ENCODE peak calls at places on chromosomes 3 and 15, in ten cellular contexts. U, R, K, I, O, Y, C, F, Q and J are unnamed samples.
A peak's percentile ranks its signal among the peaks of the same experiment; 100 is the strongest.

GRCh38 chr15:70277556-70277955 is 179.8 kb upstream of the TLE3 start:
- DNase-seq in O (no peak), R (no peak), F (no peak), I (no peak), K (no peak), Q (no peak), U (no peak), C (no peak), Y (no peak), J (no peak)

GRCh38 chr3:52053307-52054304 is 2.8 kb downstream of the DUSP7 start:
- DNase-seq in I (no peak), U (peak; percentile 29), C (peak; percentile 16), K (peak; percentile 55), F (peak; percentile 61), Q (no peak), Y (peak; percentile 62), R (peak; percentile 75), O (peak; percentile 54), J (peak; percentile 41)

GRCh38 chr3:56314842-56315241 is 153.4 kb downstream of the ERC2 start:
- DNase-seq in I (no peak), C (no peak), Y (no peak), R (no peak), U (no peak), Q (no peak), K (no peak), F (peak; percentile 25), O (no peak), J (no peak)

GRCh38 chr3:52512727-52513126 is 17.6 kb downstream of the STAB1 start:
- DNase-seq in I (no peak), K (no peak), Q (no peak), U (no peak), R (no peak), F (no peak), C (no peak), Y (no peak), O (no peak), J (no peak)

GRCh38 chr15:49530106-49530505 is 90.5 kb downstream of the FAM227B start:
- DNase-seq in Q (no peak), U (peak; percentile 19), F (no peak), Y (no peak), C (no peak), O (no peak), R (no peak), K (no peak), I (no peak), J (no peak)

GRCh38 chr15:97087337-97087736 is 756.8 kb downstream of the NR2F2 start:
- DNase-seq in Y (no peak), F (no peak), I (no peak), O (no peak), R (no peak), C (no peak), U (no peak), K (no peak), Q (no peak), J (no peak)

GRCh38 chr15:25807063-25807462 is 56.1 kb downstream of the ATP10A start:
- DNase-seq in K (no peak), U (no peak), Q (no peak), O (no peak), F (no peak), I (no peak), R (no peak), Y (no peak), C (no peak), J (no peak)

GRCh38 chr15:48680841-48681240 is 35.3 kb upstream of the FBN1 start:
- DNase-seq in U (peak; percentile 97), Q (no peak), K (no peak), Y (no peak), F (no peak), C (no peak), I (no peak), O (no peak), R (no peak), J (no peak)

GRCh38 chr3:13579089-13579488 is 30.2 kb downstream of the FBLN2 start:
- DNase-seq in F (no peak), C (no peak), Y (no peak), O (no peak), R (no peak), K (no peak), U (peak; percentile 92), I (no peak), Q (no peak), J (no peak)

GRCh38 chr3:72957303-72957702 is 39.3 kb upstream of the PPP4R2 start:
- DNase-seq in Q (peak; percentile 51), U (no peak), F (no peak), R (peak; percentile 85), I (peak; percentile 69), C (peak; percentile 71), O (peak; percentile 61), Y (no peak), K (no peak), J (no peak)
- TF ChIP-seq POLR2A in Q (no peak), U (no peak), F (no peak), R (no peak), I (no peak), C (no peak), O (no peak), Y (no peak), K (no peak), J (no peak)

DNA sequence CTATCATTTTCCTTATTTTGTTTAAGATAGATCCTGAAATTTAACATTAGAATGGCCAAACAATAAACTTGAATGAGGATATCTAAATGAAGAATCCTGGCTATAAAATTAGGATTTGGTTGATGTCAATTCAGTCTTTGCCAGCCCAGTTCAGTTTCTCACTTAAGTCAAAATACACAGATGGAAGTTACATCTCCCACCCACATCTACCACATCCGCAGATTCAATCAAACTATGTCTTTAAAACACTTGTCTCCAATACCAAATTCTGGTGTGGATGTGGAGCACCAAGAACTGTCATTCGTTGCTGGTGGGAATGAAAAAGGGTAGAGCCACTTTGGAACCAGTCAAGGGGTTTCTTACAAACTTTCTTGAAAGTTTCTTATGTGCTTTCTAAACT is 18.2 kb downstream of the CBLB start:
- DNase-seq in C (no peak), I (no peak), U (no peak), Y (no peak), F (no peak), K (no peak), O (no peak), R (no peak), Q (no peak), J (no peak)
- H3K27ac ChIP-seq in C (no peak overlapping the region), I (no peak overlapping the region), U (no peak overlapping the region), Y (no peak overlapping the region), F (no peak overlapping the region), K (no peak overlapping the region), O (no peak overlapping the region), R (no peak overlapping the region), Q (no peak overlapping the region), J (no peak overlapping the region)

DNA sequence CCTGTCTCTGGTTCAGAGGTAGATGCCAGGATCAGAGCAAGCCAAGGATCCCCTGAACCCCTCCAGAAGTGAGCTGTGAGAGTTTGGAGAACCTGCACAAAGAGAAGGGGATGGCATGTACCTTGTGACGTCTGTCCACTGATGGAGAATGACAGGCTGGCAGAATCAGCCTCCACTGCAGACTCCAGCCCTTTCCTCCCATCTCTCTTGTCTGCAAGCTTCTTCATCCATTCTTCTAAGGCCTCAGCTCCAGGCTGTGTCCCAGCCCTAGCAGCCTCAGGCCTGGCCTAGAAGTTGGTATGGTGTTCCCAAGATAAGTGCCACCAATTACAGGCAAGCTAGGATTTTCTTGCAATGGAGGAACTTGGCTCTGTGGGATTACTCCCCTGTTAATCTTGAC is 8.6 kb downstream of the GALNT15 start:
- DNase-seq in Y (no peak), O (no peak), U (no peak), K (no peak), I (no peak), C (no peak), F (no peak), Q (no peak), R (no peak), J (no peak)
- H3K4me3 ChIP-seq in Y (no peak overlapping the region), O (no peak overlapping the region), U (no peak overlapping the region), K (no peak overlapping the region), I (no peak overlapping the region), C (no peak overlapping the region), F (no peak overlapping the region), Q (no peak overlapping the region), R (no peak overlapping the region), J (no peak overlapping the region)

GRCh38 chr3:41198526-41198925 is 779 bp upstream of the CTNNB1 start:
- DNase-seq in I (peak; percentile 75), F (peak; percentile 28), C (peak; percentile 54), Q (peak; percentile 39), O (peak; percentile 63), K (peak; percentile 31), U (no peak), R (peak; percentile 61), Y (peak; percentile 45), J (peak; percentile 41)

GRCh38 chr3:41198950-41199865 is at the start of gene CTNNB1:
- DNase-seq in I (peak; percentile 96), O (peak; percentile 97), K (peak; percentile 94), U (peak; percentile 95), F (peak; percentile 91), Q (peak; percentile 95), C (peak; percentile 94), R (peak; percentile 96), Y (peak; percentile 91), J (peak; percentile 94)

GRCh38 chr3:41199866-41200668 is 762 bp downstream of the CTNNB1 start:
- DNase-seq in F (peak; percentile 21), K (no peak), R (peak; percentile 57), I (peak; percentile 70), Q (no peak), Y (peak; percentile 54), O (peak; percentile 68), C (peak; percentile 14), U (no peak), J (no peak)

GRCh38 chr3:41202075-41202833 is 2.9 kb downstream of the CTNNB1 start:
- DNase-seq in Q (no peak), C (no peak), U (no peak), I (no peak), F (no peak), R (no peak), Y (peak; percentile 47), K (no peak), O (no peak), J (no peak)

DNA sequence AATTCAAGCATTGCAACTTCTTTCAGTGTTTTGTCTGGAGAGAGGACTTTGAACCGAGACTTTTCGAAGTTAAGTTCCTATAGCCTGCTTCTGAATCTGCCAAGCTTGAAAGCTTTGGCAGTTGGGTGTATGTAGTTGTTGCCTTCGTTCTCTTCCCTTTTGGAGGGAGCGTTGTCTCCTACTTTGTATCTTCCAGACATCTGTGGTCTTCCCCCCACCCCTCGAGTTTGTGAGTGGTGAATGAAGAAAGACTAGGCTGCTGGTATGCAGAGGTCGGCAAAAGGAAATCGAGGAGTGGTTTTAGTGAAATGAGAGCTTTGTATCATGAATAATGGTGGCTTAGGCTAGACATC is 1.3 kb downstream of the CTNNB1 start:
- DNase-seq in O (no peak), C (peak; percentile 43), Y (peak; percentile 57), U (peak; percentile 51), K (no peak), R (peak; percentile 46), F (no peak), I (no peak), Q (no peak), J (peak; percentile 17)
- TF ChIP-seq POLR2A in O (no peak), C (peak; percentile 3), Y (no peak), U (no peak), K (no peak), R (no peak), F (peak; percentile 15), I (no peak), Q (no peak), J (no peak)

DNA sequence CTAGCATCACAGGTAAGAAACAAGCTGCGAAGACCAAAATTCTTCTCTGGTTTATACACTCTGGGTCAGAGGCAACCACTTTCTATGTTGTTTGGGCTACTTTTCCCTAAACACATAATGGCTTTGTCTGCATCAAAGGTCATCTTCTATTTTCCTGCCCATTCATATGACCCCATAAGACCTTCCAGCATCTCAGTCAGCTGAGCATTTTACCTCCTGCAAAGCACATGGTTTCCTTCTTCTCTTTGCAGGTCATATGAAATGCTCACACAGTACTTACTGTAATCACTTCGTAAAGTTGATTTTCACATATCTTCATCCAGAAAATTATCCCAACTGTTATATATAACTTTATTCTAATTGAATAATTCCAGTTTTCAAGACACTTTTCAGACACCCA is 34.8 kb downstream of the LIPC start:
- DNase-seq in K (no peak), Y (no peak), O (no peak), C (no peak), Q (no peak), R (no peak), I (no peak), U (no peak), F (no peak), J (no peak)
- H3K27ac ChIP-seq in K (no peak overlapping the region), Y (no peak overlapping the region), O (no peak overlapping the region), C (no peak overlapping the region), Q (peak overlapping the region; percentile 34), R (no peak overlapping the region), I (no peak overlapping the region), U (no peak overlapping the region), F (no peak overlapping the region), J (no peak overlapping the region)